ENCODE peak calls at places on chromosomes 11 and 22, in four cellular contexts. X is Peyer's patch, A is lower lobe of right lung, B is MM.1S. R is an unnamed sample.

GRCh38 chr11:101881586-101881985 is 33.2 kb upstream of the CEP126 start:
- DNase-seq in X (no peak), A (no peak), B (no peak), R (no peak)

GRCh38 chr11:28963189-28963588 is 855.0 kb downstream of the METTL15 start:
- DNase-seq in X (no peak), A (no peak), B (no peak), R (no peak)

GRCh38 chr22:46590334-46590733 is 29.9 kb upstream of the GRAMD4 start:
- DNase-seq in X (no peak), A (peak), B (no peak), R (no peak)

GRCh38 chr11:6196396-6196795 is 2.6 kb upstream of the OR52W1 start:
- DNase-seq in X (no peak), A (no peak), B (no peak), R (peak)

GRCh38 chr22:36860017-36860416 is 789 bp upstream of the NCF4 start:
- DNase-seq in X (no peak), A (no peak), B (no peak), R (peak)

GRCh38 chr11:122628691-122629555 is 26.6 kb upstream of the UBASH3B start:
- DNase-seq in X (peak), A (peak), B (peak), R (peak)

GRCh38 chr11:1652778-1653540 is 23.4 kb downstream of the KRTAP5-5 start:
- DNase-seq in X (peak), A (peak), B (peak), R (peak)

GRCh38 chr22:44211946-44212930 is 31.5 kb downstream of the PARVG start:
- DNase-seq in X (no peak), A (no peak), B (no peak), R (no peak)

GRCh38 chr11:61783717-61784505 is 8.5 kb downstream of the TMEM258 start:
- DNase-seq in X (no peak), A (no peak), B (no peak), R (no peak)

GRCh38 chr11:134497586-134497985 is 85.5 kb upstream of the B3GAT1 start:
- DNase-seq in X (peak), A (no peak), B (no peak), R (no peak)

GRCh38 chr22:25759825-25760231 is 17.8 kb downstream of the MYO18B start:
- DNase-seq in X (no peak), A (no peak), B (no peak), R (no peak)

GRCh38 chr11:73907191-73907590 is 30.4 kb downstream of the PAAF1 start:
- DNase-seq in X (no peak), A (peak), B (no peak), R (peak)

GRCh38 chr11:118301600-118302195 is 2.8 kb upstream of the CD3E start:
- DNase-seq in X (no peak), A (no peak), B (no peak), R (no peak)

GRCh38 chr11:9601041-9601875 is 27.8 kb downstream of the WEE1 start:
- DNase-seq in X (peak), A (no peak), B (peak), R (peak)

GRCh38 chr11:57776577-57776976 is 15.0 kb downstream of the CTNND1 start:
- DNase-seq in X (no peak), A (no peak), B (no peak), R (no peak)

GRCh38 chr11:114089748-114090147 is 30.2 kb downstream of the ZBTB16 start:
- DNase-seq in X (no peak), A (no peak), B (no peak), R (no peak)

GRCh38 chr11:6604081-6604626 is 580 bp downstream of the ILK start:
- DNase-seq in X (peak), A (no peak), B (peak), R (peak)

GRCh38 chr22:18024276-18024939 is at the start of gene MICAL3:
- DNase-seq in X (peak), A (no peak), B (peak), R (peak)

GRCh38 chr22:34236527-34236926 is 316.3 kb upstream of the LARGE1 start:
- DNase-seq in X (no peak), A (no peak), B (peak), R (no peak)

GRCh38 chr11:69413015-69413801 is 68.3 kb upstream of the LINC01488 start:
- DNase-seq in X (no peak), A (no peak), B (no peak), R (no peak)

GRCh38 chr11:61341706-61342105 is 8.7 kb downstream of the TKFC start:
- DNase-seq in X (no peak), A (no peak), B (no peak), R (no peak)

GRCh38 chr22:48545976-48546375 is 1281.7 kb downstream of the BRD1 start:
- DNase-seq in X (no peak), A (no peak), B (no peak), R (no peak)

GRCh38 chr22:44988671-44989070 is 21.1 kb downstream of the PHF21B start:
- DNase-seq in X (no peak), A (no peak), B (no peak), R (no peak)

GRCh38 chr22:20438678-20439492 is 1.3 kb upstream of the SCARF2 start:
- DNase-seq in X (no peak), A (peak), B (no peak), R (no peak)
- H3K4me3 ChIP-seq in X (peak), A (peak), B (no peak), R (no peak)

DNA sequence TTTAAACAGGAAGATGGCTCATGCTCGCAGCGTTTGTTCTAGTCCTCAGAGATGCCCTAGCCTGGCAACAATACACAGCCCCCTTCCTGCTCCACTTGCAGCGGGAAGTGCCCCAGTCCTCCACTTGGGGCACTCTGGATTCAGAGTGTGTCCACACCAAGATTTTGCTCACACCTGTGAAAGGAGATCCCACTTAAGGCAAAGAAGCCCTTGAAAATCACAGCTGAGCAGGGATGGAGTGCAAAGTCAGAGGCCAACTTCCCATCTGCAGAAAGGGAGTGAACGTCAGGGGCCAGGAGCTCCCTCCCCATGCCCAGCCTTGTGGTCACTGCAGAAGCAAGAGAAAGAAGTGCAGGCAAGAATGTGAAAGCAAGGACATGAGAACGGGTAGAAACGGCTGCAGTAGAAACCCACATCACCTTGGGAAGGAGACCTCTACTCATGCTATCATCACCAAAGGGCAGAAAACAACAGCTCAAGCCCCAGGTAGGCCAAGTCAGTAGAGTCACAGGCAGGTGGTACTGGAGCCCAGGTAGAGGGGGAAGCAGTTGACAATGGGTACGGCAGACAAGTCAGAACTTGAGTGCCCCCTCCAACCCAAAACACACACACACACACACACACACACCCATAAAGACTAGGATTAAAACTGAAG is 157.4 kb downstream of the BUD13 start:
- DNase-seq in X (no peak), A (no peak), B (no peak), R (no peak)
- TF ChIP-seq CTCF in X (no peak), A (no peak), B (no peak), R (no peak)

GRCh38 chr11:78022397-78023396 is at the start of gene KCTD14:
- DNase-seq in X (no peak), A (peak), B (no peak), R (peak)

GRCh38 chr11:78019808-78020207 is 3.3 kb downstream of the KCTD14 start:
- DNase-seq in X (no peak), A (no peak), B (no peak), R (no peak)

GRCh38 chr11:78025378-78025777 is 2.3 kb upstream of the KCTD14 start:
- DNase-seq in X (no peak), A (no peak), B (no peak), R (no peak)

GRCh38 chr11:78020248-78020647 is 2.8 kb downstream of the KCTD14 start:
- DNase-seq in X (no peak), A (no peak), B (no peak), R (no peak)

GRCh38 chr11:78023426-78023825 is 350 bp upstream of the KCTD14 start:
- DNase-seq in X (no peak), A (no peak), B (no peak), R (no peak)
- H3K4me3 ChIP-seq in X (peak), A (peak), B (no peak), R (no peak)

DNA sequence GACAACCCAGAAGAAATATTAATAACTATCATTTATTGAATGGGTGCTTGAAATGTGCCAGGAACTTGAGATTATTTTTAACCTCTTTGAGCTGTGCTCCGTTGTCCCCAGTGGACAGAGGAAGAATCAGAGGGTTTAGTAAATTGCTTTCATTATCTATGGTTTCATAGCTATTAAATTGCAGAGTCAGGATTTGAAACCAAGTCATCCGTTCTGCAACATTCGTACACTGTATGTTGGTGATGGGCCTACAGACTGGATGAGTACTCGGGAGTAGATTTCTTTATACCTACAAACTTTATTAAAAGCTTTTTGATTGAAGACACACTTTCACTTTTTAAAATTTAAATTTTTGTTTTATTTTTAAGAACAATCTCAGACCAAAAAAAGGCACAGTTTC is 4.9 kb downstream of the HSD17B12 start:
- DNase-seq in X (no peak), A (no peak), B (peak), R (no peak)
- TF ChIP-seq CTCF in X (no peak), A (no peak), B (peak), R (no peak)

GRCh38 chr11:111378773-111379499 is at the start of gene POU2AF1:
- DNase-seq in X (peak), A (no peak), B (peak), R (peak)
- H3K4me3 ChIP-seq in X (no peak), A (peak), B (peak), R (peak)

R was measured in GM12865.